ENCODE peak calls at places on chromosomes 7 and 10, in six cellular contexts. One of them, this sample, is unnamed.
A peak's percentile ranks its signal among the peaks of the same experiment; 100 is the strongest.

GRCh38 chr10:71838264-71839211 is 12.5 kb downstream of the PSAP start:
- DNase-seq in RKO: no peak
- DNase-seq in iPS-NIHi11: no peak
- DNase-seq in CD8-positive, alpha-beta T cell: no peak
- DNase-seq in Peyer's patch: no peak
- DNase-seq in epithelial cell of prostate: peak; percentile 73
- DNase-seq in this sample: no peak

GRCh38 chr10:83765711-83766110 is 373.6 kb upstream of the GHITM start:
- DNase-seq in Peyer's patch: no peak
- DNase-seq in RKO: no peak
- DNase-seq in iPS-NIHi11: no peak
- DNase-seq in epithelial cell of prostate: no peak
- DNase-seq in CD8-positive, alpha-beta T cell: no peak
- DNase-seq in this sample: no peak

GRCh38 chr7:18753972-18754610 is 258.5 kb downstream of the HDAC9 start:
- DNase-seq in iPS-NIHi11: no peak
- DNase-seq in Peyer's patch: no peak
- DNase-seq in epithelial cell of prostate: no peak
- DNase-seq in CD8-positive, alpha-beta T cell: no peak
- DNase-seq in RKO: no peak
- DNase-seq in this sample: no peak

GRCh38 chr7:105924950-105925349 is 38.1 kb upstream of the CDHR3 start:
- DNase-seq in RKO: no peak
- DNase-seq in CD8-positive, alpha-beta T cell: no peak
- DNase-seq in epithelial cell of prostate: no peak
- DNase-seq in Peyer's patch: no peak
- DNase-seq in iPS-NIHi11: no peak
- DNase-seq in this sample: no peak

GRCh38 chr10:113140612-113141011 is 190.6 kb downstream of the TCF7L2 start:
- DNase-seq in Peyer's patch: no peak
- DNase-seq in CD8-positive, alpha-beta T cell: no peak
- DNase-seq in epithelial cell of prostate: no peak
- DNase-seq in RKO: no peak
- DNase-seq in iPS-NIHi11: no peak
- DNase-seq in this sample: no peak

GRCh38 chr10:101087965-101088364 is 26.2 kb downstream of the KAZALD1 start:
- DNase-seq in Peyer's patch: no peak
- DNase-seq in RKO: no peak
- DNase-seq in CD8-positive, alpha-beta T cell: no peak
- DNase-seq in iPS-NIHi11: no peak
- DNase-seq in epithelial cell of prostate: no peak
- DNase-seq in this sample: no peak

GRCh38 chr10:93261961-93262610 is 188.4 kb downstream of the CYP26A1 start:
- DNase-seq in epithelial cell of prostate: peak; percentile 61
- DNase-seq in RKO: peak; percentile 55
- DNase-seq in Peyer's patch: no peak
- DNase-seq in CD8-positive, alpha-beta T cell: no peak
- DNase-seq in iPS-NIHi11: no peak
- DNase-seq in this sample: no peak

GRCh38 chr10:21517134-21517982 is 8.1 kb downstream of the SKIDA1 start:
- DNase-seq in epithelial cell of prostate: no peak
- DNase-seq in CD8-positive, alpha-beta T cell: no peak
- DNase-seq in iPS-NIHi11: peak; percentile 59
- DNase-seq in Peyer's patch: no peak
- DNase-seq in RKO: peak; percentile 81
- DNase-seq in this sample: peak; percentile 83

GRCh38 chr10:132610071-132610701 is 72.6 kb downstream of the INPP5A start:
- DNase-seq in epithelial cell of prostate: no peak
- DNase-seq in iPS-NIHi11: no peak
- DNase-seq in RKO: no peak
- DNase-seq in Peyer's patch: no peak
- DNase-seq in CD8-positive, alpha-beta T cell: no peak
- DNase-seq in this sample: no peak

GRCh38 chr10:22320591-22321155 is at the start of gene BMI1:
- DNase-seq in Peyer's patch: peak; percentile 69
- DNase-seq in RKO: peak; percentile 90
- DNase-seq in epithelial cell of prostate: no peak
- DNase-seq in CD8-positive, alpha-beta T cell: no peak
- DNase-seq in iPS-NIHi11: peak; percentile 73
- DNase-seq in this sample: peak; percentile 95

GRCh38 chr7:102119213-102119651 is 167.4 kb upstream of the SH2B2 start:
- DNase-seq in RKO: no peak
- DNase-seq in CD8-positive, alpha-beta T cell: no peak
- DNase-seq in iPS-NIHi11: no peak
- DNase-seq in Peyer's patch: no peak
- DNase-seq in epithelial cell of prostate: no peak
- DNase-seq in this sample: no peak

GRCh38 chr10:31129880-31130405 is 98.3 kb upstream of the ZNF438 start:
- DNase-seq in Peyer's patch: no peak
- DNase-seq in CD8-positive, alpha-beta T cell: no peak
- DNase-seq in iPS-NIHi11: no peak
- DNase-seq in RKO: no peak
- DNase-seq in epithelial cell of prostate: no peak
- DNase-seq in this sample: no peak

GRCh38 chr7:119900996-119901395 is 372.0 kb upstream of the KCND2 start:
- DNase-seq in iPS-NIHi11: no peak
- DNase-seq in epithelial cell of prostate: peak; percentile 2
- DNase-seq in RKO: no peak
- DNase-seq in Peyer's patch: no peak
- DNase-seq in CD8-positive, alpha-beta T cell: no peak
- DNase-seq in this sample: no peak

GRCh38 chr7:33996899-33997298 is 91.6 kb downstream of the BMPER start:
- DNase-seq in epithelial cell of prostate: no peak
- DNase-seq in Peyer's patch: no peak
- DNase-seq in iPS-NIHi11: no peak
- DNase-seq in CD8-positive, alpha-beta T cell: no peak
- DNase-seq in RKO: no peak
- DNase-seq in this sample: no peak

GRCh38 chr7:41715000-41715399 is 12.1 kb upstream of the INHBA start:
- DNase-seq in CD8-positive, alpha-beta T cell: no peak
- DNase-seq in RKO: no peak
- DNase-seq in Peyer's patch: no peak
- DNase-seq in iPS-NIHi11: no peak
- DNase-seq in epithelial cell of prostate: no peak
- DNase-seq in this sample: no peak

GRCh38 chr7:127514499-127514898 is 70.9 kb downstream of the GCC1 start:
- DNase-seq in iPS-NIHi11: peak; percentile 45
- DNase-seq in epithelial cell of prostate: peak; percentile 8
- DNase-seq in CD8-positive, alpha-beta T cell: no peak
- DNase-seq in Peyer's patch: no peak
- DNase-seq in RKO: peak; percentile 81
- DNase-seq in this sample: no peak

GRCh38 chr10:133276435-133277201 is at the start of gene ADAM8:
- DNase-seq in epithelial cell of prostate: no peak
- DNase-seq in Peyer's patch: peak; percentile 77
- DNase-seq in iPS-NIHi11: peak; percentile 99
- DNase-seq in RKO: no peak
- DNase-seq in CD8-positive, alpha-beta T cell: peak; percentile 62
- DNase-seq in this sample: no peak

GRCh38 chr10:95276367-95277200 is 14.2 kb downstream of the PDLIM1 start:
- DNase-seq in CD8-positive, alpha-beta T cell: no peak
- DNase-seq in iPS-NIHi11: no peak
- DNase-seq in epithelial cell of prostate: peak; percentile 46
- DNase-seq in RKO: no peak
- DNase-seq in Peyer's patch: no peak
- DNase-seq in this sample: no peak

GRCh38 chr10:117991701-117992100 is 55.0 kb downstream of the RAB11FIP2 start:
- DNase-seq in iPS-NIHi11: no peak
- DNase-seq in RKO: no peak
- DNase-seq in CD8-positive, alpha-beta T cell: no peak
- DNase-seq in epithelial cell of prostate: no peak
- DNase-seq in Peyer's patch: no peak
- DNase-seq in this sample: no peak

GRCh38 chr10:89414879-89415821 is 782 bp downstream of the IFIT5 start:
- DNase-seq in CD8-positive, alpha-beta T cell: peak; percentile 16
- DNase-seq in epithelial cell of prostate: no peak
- DNase-seq in iPS-NIHi11: peak; percentile 43
- DNase-seq in Peyer's patch: peak; percentile 72
- DNase-seq in RKO: peak; percentile 39
- DNase-seq in this sample: peak; percentile 46

GRCh38 chr10:11886851-11887250 is 63.7 kb downstream of the PROSER2 start:
- DNase-seq in RKO: no peak
- DNase-seq in iPS-NIHi11: no peak
- DNase-seq in epithelial cell of prostate: peak; percentile 24
- DNase-seq in CD8-positive, alpha-beta T cell: no peak
- DNase-seq in Peyer's patch: no peak
- DNase-seq in this sample: no peak

GRCh38 chr10:125591846-125592245 is 91.1 kb downstream of the TEX36 start:
- DNase-seq in iPS-NIHi11: no peak
- DNase-seq in CD8-positive, alpha-beta T cell: no peak
- DNase-seq in epithelial cell of prostate: no peak
- DNase-seq in Peyer's patch: no peak
- DNase-seq in RKO: no peak
- DNase-seq in this sample: no peak

GRCh38 chr10:70109064-70109729 is 23.4 kb downstream of the AIFM2 start:
- DNase-seq in CD8-positive, alpha-beta T cell: no peak
- DNase-seq in Peyer's patch: no peak
- DNase-seq in epithelial cell of prostate: no peak
- DNase-seq in RKO: no peak
- DNase-seq in iPS-NIHi11: no peak
- DNase-seq in this sample: no peak

GRCh38 chr10:971613-972012 is 16.6 kb upstream of the GTPBP4 start:
- DNase-seq in iPS-NIHi11: no peak
- DNase-seq in CD8-positive, alpha-beta T cell: no peak
- DNase-seq in epithelial cell of prostate: no peak
- DNase-seq in Peyer's patch: no peak
- DNase-seq in RKO: no peak
- DNase-seq in this sample: no peak

GRCh38 chr10:92844746-92845145 is 3.6 kb upstream of the EXOC6 start:
- DNase-seq in CD8-positive, alpha-beta T cell: no peak
- DNase-seq in Peyer's patch: no peak
- DNase-seq in epithelial cell of prostate: no peak
- DNase-seq in RKO: peak; percentile 41
- DNase-seq in iPS-NIHi11: no peak
- DNase-seq in this sample: no peak

GRCh38 chr10:110208614-110209398 is 1.4 kb downstream of the MXI1 start:
- DNase-seq in RKO: peak; percentile 53
- DNase-seq in iPS-NIHi11: no peak
- DNase-seq in Peyer's patch: peak; percentile 32
- DNase-seq in CD8-positive, alpha-beta T cell: peak; percentile 25
- DNase-seq in epithelial cell of prostate: no peak
- DNase-seq in this sample: peak; percentile 68

GRCh38 chr10:75911426-75911825 is 480.0 kb downstream of the LRMDA start:
- DNase-seq in RKO: no peak
- DNase-seq in iPS-NIHi11: no peak
- DNase-seq in CD8-positive, alpha-beta T cell: no peak
- DNase-seq in Peyer's patch: no peak
- DNase-seq in epithelial cell of prostate: no peak
- DNase-seq in this sample: no peak

GRCh38 chr10:12945709-12946359 is 55.7 kb downstream of the CCDC3 start:
- DNase-seq in iPS-NIHi11: no peak
- DNase-seq in RKO: no peak
- DNase-seq in CD8-positive, alpha-beta T cell: no peak
- DNase-seq in Peyer's patch: no peak
- DNase-seq in epithelial cell of prostate: no peak
- DNase-seq in this sample: no peak

GRCh38 chr7:51315393-51316261 is 982 bp downstream of the COBL start:
- DNase-seq in CD8-positive, alpha-beta T cell: no peak
- DNase-seq in Peyer's patch: no peak
- DNase-seq in epithelial cell of prostate: no peak
- DNase-seq in RKO: peak; percentile 83
- DNase-seq in iPS-NIHi11: peak; percentile 56
- DNase-seq in this sample: peak; percentile 35

GRCh38 chr7:51075681-51076580 is 240.7 kb downstream of the COBL start:
- DNase-seq in RKO: no peak
- DNase-seq in Peyer's patch: no peak
- DNase-seq in CD8-positive, alpha-beta T cell: no peak
- DNase-seq in iPS-NIHi11: no peak
- DNase-seq in epithelial cell of prostate: no peak
- DNase-seq in this sample: no peak

GRCh38 chr7:96061844-96062243 is 260.1 kb downstream of the SLC25A13 start:
- DNase-seq in CD8-positive, alpha-beta T cell: no peak
- DNase-seq in RKO: no peak
- DNase-seq in iPS-NIHi11: no peak
- DNase-seq in Peyer's patch: no peak
- DNase-seq in epithelial cell of prostate: no peak
- DNase-seq in this sample: no peak

GRCh38 chr10:33186150-33186549 is 148.3 kb downstream of the NRP1 start:
- DNase-seq in iPS-NIHi11: no peak
- DNase-seq in RKO: no peak
- DNase-seq in epithelial cell of prostate: no peak
- DNase-seq in Peyer's patch: no peak
- DNase-seq in CD8-positive, alpha-beta T cell: no peak
- DNase-seq in this sample: no peak

GRCh38 chr10:110774069-110775021 is 97.4 kb upstream of the PDCD4 start:
- DNase-seq in Peyer's patch: no peak
- DNase-seq in CD8-positive, alpha-beta T cell: no peak
- DNase-seq in epithelial cell of prostate: peak; percentile 70
- DNase-seq in RKO: peak; percentile 93
- DNase-seq in iPS-NIHi11: no peak
- DNase-seq in this sample: no peak

GRCh38 chr7:139582671-139583155 is 59.2 kb downstream of the CLEC2L start:
- DNase-seq in RKO: no peak
- DNase-seq in epithelial cell of prostate: no peak
- DNase-seq in Peyer's patch: no peak
- DNase-seq in iPS-NIHi11: no peak
- DNase-seq in CD8-positive, alpha-beta T cell: no peak
- DNase-seq in this sample: no peak

GRCh38 chr7:927031-927671 is 27.3 kb downstream of the ADAP1 start:
- DNase-seq in Peyer's patch: no peak
- DNase-seq in iPS-NIHi11: peak; percentile 2
- DNase-seq in epithelial cell of prostate: no peak
- DNase-seq in RKO: no peak
- DNase-seq in CD8-positive, alpha-beta T cell: no peak
- DNase-seq in this sample: no peak

GRCh38 chr7:19491821-19492452 is 216.9 kb downstream of the POLR1F start:
- DNase-seq in epithelial cell of prostate: no peak
- DNase-seq in iPS-NIHi11: no peak
- DNase-seq in RKO: peak; percentile 55
- DNase-seq in Peyer's patch: no peak
- DNase-seq in CD8-positive, alpha-beta T cell: no peak
- DNase-seq in this sample: no peak